ENCODE peak calls at places on chromosomes 3 and 15, in six cellular contexts. Z is activated T-cell treated with anti-CD3 and anti-CD28 coated beads for 1 hour, A is H1, O is M059J, T is AG08396, D is A172. I is an unnamed sample.

GRCh38 chr3:2950159-2950558 is 160.0 kb downstream of the IL5RA start:
- DNase-seq in O (no peak), Z (no peak), D (no peak), A (no peak), T (no peak), I (no peak)

GRCh38 chr3:176584413-176585176 is 612.7 kb downstream of the TBL1XR1 start:
- DNase-seq in Z (no peak), O (peak), D (no peak), A (no peak), T (peak), I (no peak)

GRCh38 chr3:66633982-66634381 is 133.2 kb upstream of the LRIG1 start:
- DNase-seq in Z (no peak), O (no peak), D (no peak), A (no peak), T (no peak), I (no peak)

GRCh38 chr3:55412580-55412979 is 74.5 kb downstream of the WNT5A start:
- DNase-seq in T (no peak), Z (no peak), A (no peak), O (no peak), D (no peak), I (no peak)

GRCh38 chr15:68816795-68817303 is 3.8 kb downstream of the ANP32A start:
- DNase-seq in D (no peak), T (no peak), A (peak), O (peak), Z (no peak), I (no peak)

GRCh38 chr15:73872370-73872769 is 994 bp upstream of the TBC1D21 start:
- DNase-seq in D (no peak), Z (no peak), A (no peak), O (peak), T (no peak), I (peak)

GRCh38 chr3:160643994-160644393 is 33.0 kb upstream of the ARL14 start:
- DNase-seq in O (no peak), Z (no peak), A (no peak), T (no peak), D (no peak), I (no peak)

GRCh38 chr15:43895586-43895985 is 68.8 kb downstream of the WDR76 start:
- DNase-seq in T (no peak), D (no peak), Z (no peak), A (no peak), O (no peak), I (no peak)

GRCh38 chr3:185746470-185746869 is 78.4 kb downstream of the IGF2BP2 start:
- DNase-seq in Z (no peak), O (no peak), T (no peak), A (no peak), D (peak), I (no peak)

GRCh38 chr15:51971353-51972133 is at the start of gene LEO1:
- DNase-seq in Z (peak), O (peak), T (peak), A (peak), D (peak), I (peak)

GRCh38 chr3:98843301-98843959 is 58.1 kb downstream of the DCBLD2 start:
- DNase-seq in D (no peak), T (no peak), A (no peak), Z (no peak), O (no peak), I (no peak)

GRCh38 chr3:46214751-46215352 is 6.7 kb upstream of the CCR1 start:
- DNase-seq in T (no peak), O (peak), Z (no peak), D (peak), A (peak), I (peak)